ENCODE peak calls at places on chromosomes 1 and 21, in ten cellular contexts. X is transverse colon; S is stimulated activated CD8-positive, alpha-beta memory T cell treated with anti-CD3 and anti-CD28 coated beads, Interleukin-2, amount 100 ng/mL, for 48 hours; T is anterior cingulate cortex; V is neural crest cell; Q is testis; D is hypothalamus; U is progenitor cell of endocrine pancreas; A is ecto neural progenitor cell; Y is LoVo. H is an unnamed sample.

GRCh38 chr21:29209696-29210095 is 79.3 kb downstream of the MAP3K7CL start:
- DNase-seq in X (no peak), S (no peak), T (no peak), V (no peak), Q (no peak), D (no peak), U (no peak), A (no peak), Y (no peak), H (no peak)

GRCh38 chr1:79711001-79711431 is 704.5 kb upstream of the ADGRL4 start:
- DNase-seq in X (no peak), S (no peak), T (no peak), V (no peak), Q (no peak), D (no peak), U (no peak), A (no peak), Y (no peak), H (no peak)

GRCh38 chr1:30845891-30846290 is 62.7 kb downstream of the SDC3 start:
- DNase-seq in X (no peak), S (no peak), T (no peak), V (no peak), Q (no peak), D (no peak), U (no peak), A (no peak), Y (no peak), H (no peak)

GRCh38 chr1:105891308-105891707 is 1165.2 kb upstream of the PRMT6 start:
- DNase-seq in X (no peak), S (no peak), T (no peak), V (no peak), Q (peak), D (no peak), U (no peak), A (no peak), Y (no peak), H (no peak)

GRCh38 chr1:8560611-8561544 is 243.0 kb downstream of the SLC45A1 start:
- DNase-seq in X (no peak), S (no peak), T (no peak), V (peak), Q (peak), D (peak), U (no peak), A (no peak), Y (peak), H (peak)

GRCh38 chr1:192584951-192585350 is 9.4 kb downstream of the RGS1 start:
- DNase-seq in X (no peak), S (no peak), T (no peak), V (no peak), Q (no peak), D (no peak), U (no peak), A (no peak), Y (no peak), H (no peak)

GRCh38 chr1:111576547-111576946 is 43.0 kb upstream of the RAP1A start:
- DNase-seq in X (peak), S (no peak), T (no peak), V (no peak), Q (no peak), D (no peak), U (no peak), A (no peak), Y (no peak), H (no peak)

GRCh38 chr1:212045981-212046380 is 10.4 kb downstream of the DTL start:
- DNase-seq in X (no peak), S (no peak), T (no peak), V (no peak), Q (no peak), D (no peak), U (no peak), A (no peak), Y (no peak), H (no peak)

GRCh38 chr21:44758141-44758561 is 43.5 kb downstream of the UBE2G2 start:
- DNase-seq in X (no peak), S (no peak), T (no peak), V (no peak), Q (no peak), D (no peak), U (peak), A (no peak), Y (no peak), H (no peak)

GRCh38 chr1:55572878-55573734 is 357.9 kb upstream of the USP24 start:
- DNase-seq in X (no peak), S (no peak), T (no peak), V (no peak), Q (no peak), D (no peak), U (no peak), A (no peak), Y (peak), H (no peak)

GRCh38 chr1:239856067-239856466 is 235.6 kb upstream of the FMN2 start:
- DNase-seq in X (no peak), S (no peak), T (no peak), V (no peak), Q (no peak), D (no peak), U (no peak), A (no peak), Y (no peak), H (no peak)

GRCh38 chr1:234244482-234244881 is 128.8 kb upstream of the COA6 start:
- DNase-seq in X (no peak), S (no peak), T (no peak), V (no peak), Q (no peak), D (no peak), U (no peak), A (no peak), Y (no peak), H (no peak)

GRCh38 chr1:205450448-205450847 is 5.4 kb downstream of the BLACAT1 start:
- DNase-seq in X (no peak), S (no peak), T (no peak), V (no peak), Q (peak), D (no peak), U (no peak), A (peak), Y (no peak), H (no peak)

GRCh38 chr1:3803905-3804626 is 7.8 kb upstream of the LRRC47 start:
- DNase-seq in X (no peak), S (no peak), T (no peak), V (no peak), Q (no peak), D (no peak), U (no peak), A (no peak), Y (no peak), H (no peak)

GRCh38 chr1:31228986-31229385 is 10.7 kb downstream of the NKAIN1 start:
- DNase-seq in X (no peak), S (no peak), T (no peak), V (no peak), Q (no peak), D (no peak), U (no peak), A (no peak), Y (no peak), H (no peak)

GRCh38 chr1:114134518-114134917 is 19.2 kb downstream of the SYT6 start:
- DNase-seq in X (no peak), S (no peak), T (no peak), V (no peak), Q (no peak), D (no peak), U (no peak), A (no peak), Y (no peak), H (no peak)

GRCh38 chr1:30695481-30695880 is 27.9 kb downstream of the MATN1 start:
- DNase-seq in X (no peak), S (no peak), T (no peak), V (no peak), Q (no peak), D (no peak), U (no peak), A (no peak), Y (no peak), H (no peak)

GRCh38 chr1:157319567-157319966 is 181.4 kb upstream of the ETV3 start:
- DNase-seq in X (no peak), S (no peak), T (no peak), V (no peak), Q (no peak), D (no peak), U (no peak), A (no peak), Y (no peak), H (no peak)

GRCh38 chr1:33429846-33430750 is 797 bp downstream of the PHC2 start:
- DNase-seq in X (peak), S (no peak), T (no peak), V (peak), Q (no peak), D (peak), U (peak), A (peak), Y (peak), H (peak)

GRCh38 chr1:50103615-50104081 is 5.1 kb upstream of the ELAVL4 start:
- DNase-seq in X (no peak), S (no peak), T (no peak), V (no peak), Q (no peak), D (no peak), U (no peak), A (no peak), Y (no peak), H (no peak)

GRCh38 chr1:116990612-116991151 is 10.9 kb upstream of the CD101 start:
- DNase-seq in X (peak), S (no peak), T (no peak), V (no peak), Q (peak), D (no peak), U (no peak), A (no peak), Y (no peak), H (no peak)

GRCh38 chr1:63624911-63625310 is 31.7 kb downstream of the PGM1 start:
- DNase-seq in X (no peak), S (no peak), T (no peak), V (no peak), Q (no peak), D (no peak), U (no peak), A (no peak), Y (no peak), H (no peak)

GRCh38 chr21:36835383-36835795 is 131.1 kb downstream of the HLCS start:
- DNase-seq in X (peak), S (no peak), T (no peak), V (no peak), Q (no peak), D (no peak), U (no peak), A (no peak), Y (peak), H (no peak)

GRCh38 chr1:40926441-40926840 is 53.1 kb upstream of the CTPS1 start:
- DNase-seq in X (no peak), S (no peak), T (no peak), V (no peak), Q (no peak), D (no peak), U (no peak), A (no peak), Y (no peak), H (no peak)

GRCh38 chr1:27348861-27349783 is 7.3 kb downstream of the SYTL1 start:
- DNase-seq in X (peak), S (no peak), T (peak), V (no peak), Q (peak), D (no peak), U (no peak), A (peak), Y (peak), H (no peak)

GRCh38 chr1:20411196-20411980 is 74.6 kb downstream of the CAMK2N1 start:
- DNase-seq in X (no peak), S (no peak), T (no peak), V (no peak), Q (no peak), D (no peak), U (no peak), A (peak), Y (peak), H (no peak)

GRCh38 chr1:176102243-176102642 is 104.8 kb downstream of the COP1 start:
- DNase-seq in X (no peak), S (no peak), T (no peak), V (no peak), Q (no peak), D (no peak), U (no peak), A (no peak), Y (no peak), H (no peak)